ENCODE peak calls at places on chromosomes 11 and 22, in nine cellular contexts. W, V, G, J, E, P, B, M and Z are unnamed samples.
A peak's percentile ranks its signal among the peaks of the same experiment; 100 is the strongest.

GRCh38 chr11:8719260-8720190 is 36.9 kb downstream of the RPL27A start:
- DNase-seq in E (no peak), M (peak; percentile 43), G (no peak), B (peak; percentile 39), W (no peak), J (peak; percentile 48), V (peak; percentile 80), P (peak; percentile 40), Z (peak; percentile 94)

GRCh38 chr11:23123766-23124165 is 263.5 kb upstream of the CCDC179 start:
- DNase-seq in E (no peak), B (no peak), J (no peak), W (no peak), M (no peak), G (no peak), V (no peak), P (no peak), Z (no peak)

GRCh38 chr11:64998690-64999431 is 2.1 kb upstream of the BATF2 start:
- DNase-seq in V (peak; percentile 65), B (peak; percentile 81), M (no peak), J (peak; percentile 63), E (no peak), G (no peak), P (no peak), W (no peak), Z (no peak)

GRCh38 chr11:46513934-46514342 is 79.9 kb downstream of the AMBRA1 start:
- DNase-seq in B (peak; percentile 39), E (no peak), G (no peak), W (peak; percentile 52), V (no peak), M (peak; percentile 31), J (no peak), P (peak; percentile 54), Z (no peak)

GRCh38 chr11:118971646-118972045 is at the start of gene FOXR1:
- DNase-seq in V (no peak), G (no peak), W (no peak), J (no peak), E (no peak), P (no peak), B (no peak), M (no peak), Z (no peak)

GRCh38 chr22:31829505-31829904 is 75.7 kb downstream of the DEPDC5 start:
- DNase-seq in G (no peak), P (peak; percentile 42), J (peak; percentile 46), W (no peak), M (no peak), E (no peak), V (peak; percentile 77), B (no peak), Z (no peak)

GRCh38 chr11:19730373-19730772 is 17.7 kb downstream of the NAV2 start:
- DNase-seq in W (no peak), V (no peak), E (no peak), J (no peak), G (no peak), M (no peak), B (peak; percentile 36), P (no peak), Z (no peak)

GRCh38 chr11:47498149-47498548 is 49.2 kb upstream of the RAPSN start:
- DNase-seq in P (no peak), E (no peak), G (no peak), V (no peak), M (no peak), J (no peak), B (no peak), W (no peak), Z (no peak)

GRCh38 chr22:20905415-20906386 is 11.5 kb upstream of the CRKL start:
- DNase-seq in E (no peak), P (no peak), G (no peak), J (no peak), M (no peak), B (no peak), W (no peak), V (no peak), Z (no peak)

GRCh38 chr22:20904980-20905355 is 12.2 kb upstream of the CRKL start:
- DNase-seq in P (no peak), B (no peak), M (no peak), V (no peak), W (no peak), J (no peak), E (no peak), G (no peak), Z (no peak)

GRCh38 chr22:20906387-20906767 is 10.8 kb upstream of the CRKL start:
- DNase-seq in V (no peak), E (no peak), W (no peak), J (no peak), G (no peak), M (no peak), B (no peak), P (no peak), Z (no peak)

GRCh38 chr22:20903093-20903492 is 14.1 kb upstream of the CRKL start:
- DNase-seq in W (no peak), V (no peak), B (no peak), E (no peak), J (no peak), P (no peak), G (no peak), M (no peak), Z (no peak)

GRCh38 chr22:20904008-20904979 is 12.9 kb upstream of the CRKL start:
- DNase-seq in G (no peak), E (no peak), M (peak; percentile 66), V (peak; percentile 48), J (peak; percentile 67), W (no peak), P (no peak), B (no peak), Z (no peak)
- TF ChIP-seq EP300 in G (no peak), E (no peak), M (no peak), V (no peak), J (no peak), W (no peak), P (no peak), B (no peak), Z (no peak)

GRCh38 chr22:25692965-25693565 is 48.9 kb upstream of the MYO18B start:
- DNase-seq in E (no peak), B (no peak), W (no peak), P (no peak), J (no peak), G (no peak), V (no peak), M (no peak), Z (no peak)

GRCh38 chr22:25690798-25691197 is 51.2 kb upstream of the MYO18B start:
- DNase-seq in E (no peak), V (no peak), M (no peak), P (no peak), J (no peak), B (no peak), G (no peak), W (no peak), Z (no peak)

GRCh38 chr22:25692392-25692791 is 49.6 kb upstream of the MYO18B start:
- DNase-seq in B (no peak), J (no peak), P (no peak), V (no peak), G (no peak), E (no peak), W (no peak), M (no peak), Z (no peak)

GRCh38 chr22:25696763-25697710 is 45.0 kb upstream of the MYO18B start:
- DNase-seq in W (no peak), M (no peak), J (no peak), G (no peak), B (no peak), P (no peak), V (no peak), E (no peak), Z (no peak)

DNA sequence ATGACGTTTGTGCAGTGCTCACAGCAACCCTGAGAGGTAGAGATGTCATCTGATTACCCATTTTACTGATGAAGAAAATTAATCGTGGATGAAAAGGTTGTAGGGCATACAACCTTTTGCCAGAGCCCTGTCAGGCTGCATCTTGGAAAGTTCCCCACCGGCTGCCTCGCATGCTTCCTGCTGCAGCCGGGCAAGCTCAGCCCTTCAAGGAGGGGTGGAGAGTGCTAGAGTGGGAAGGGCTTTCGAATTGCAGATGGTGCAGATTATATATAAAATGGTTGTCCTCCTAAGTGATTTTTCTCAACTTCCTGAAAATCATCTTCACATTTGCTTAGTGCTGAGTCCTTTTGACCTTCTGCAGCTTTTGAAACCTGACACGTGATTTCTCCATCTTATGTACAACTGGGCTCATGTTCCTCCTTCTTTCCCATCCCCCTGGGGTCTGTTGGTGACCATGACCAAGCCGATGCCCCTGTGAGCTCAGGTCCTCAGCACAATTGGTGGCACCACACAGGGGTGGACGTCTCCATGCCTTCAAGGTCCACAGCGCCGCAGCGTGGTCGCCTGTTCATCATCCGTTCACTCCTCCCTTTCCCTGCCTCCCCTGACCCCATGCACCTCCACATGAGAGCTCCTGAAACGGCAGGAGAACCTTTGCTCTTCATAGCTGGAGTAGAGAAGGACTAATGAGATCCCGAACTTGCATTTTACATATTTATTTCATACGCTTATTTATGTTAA is 47.7 kb upstream of the MYO18B start:
- DNase-seq in B (no peak), E (no peak), M (no peak), V (no peak), W (no peak), P (no peak), G (no peak), J (no peak), Z (no peak)
- TF ChIP-seq CTCF in B (no peak), E (no peak), M (no peak), V (no peak), W (no peak), P (no peak), G (no peak), J (no peak), Z (no peak)

GRCh38 chr11:104584823-104585222 is 313.4 kb downstream of the CASP12 start:
- DNase-seq in W (no peak), V (no peak), J (no peak), P (no peak), B (no peak), M (no peak), G (no peak), E (no peak), Z (no peak)

GRCh38 chr11:104581246-104581980 is 316.8 kb downstream of the CASP12 start:
- DNase-seq in V (no peak), M (no peak), P (no peak), G (no peak), W (no peak), J (no peak), E (no peak), B (no peak), Z (no peak)

GRCh38 chr11:104582431-104582830 is 315.8 kb downstream of the CASP12 start:
- DNase-seq in J (no peak), G (no peak), P (no peak), V (no peak), M (no peak), B (no peak), E (no peak), W (no peak), Z (no peak)

GRCh38 chr11:104588975-104589374 is 309.3 kb downstream of the CASP12 start:
- DNase-seq in G (no peak), E (no peak), B (no peak), P (no peak), J (no peak), V (no peak), W (no peak), M (no peak), Z (no peak)

DNA sequence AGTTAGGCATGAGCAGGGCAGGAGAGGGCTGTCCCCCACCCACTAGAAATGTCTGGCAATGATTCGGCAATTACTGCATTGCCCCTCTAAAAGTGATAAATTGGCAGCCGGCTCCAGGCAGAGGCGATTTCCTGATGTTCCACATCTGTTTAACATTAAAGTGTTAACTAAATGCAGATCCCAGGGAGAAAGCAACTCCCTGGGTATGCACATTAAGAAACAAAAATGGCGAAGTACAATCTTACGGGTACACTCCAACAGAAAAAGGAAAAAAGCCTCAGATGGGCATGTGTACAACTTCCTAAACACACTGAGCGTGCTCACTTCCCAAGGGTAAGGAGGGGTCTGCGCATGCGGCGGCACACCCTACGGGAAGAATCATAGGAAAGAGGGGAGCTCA is 314.4 kb downstream of the CASP12 start:
- DNase-seq in G (no peak), P (no peak), W (no peak), J (no peak), B (no peak), M (no peak), E (no peak), V (no peak), Z (no peak)
- TF ChIP-seq EP300 in G (no peak), P (no peak), W (no peak), J (no peak), B (no peak), M (no peak), E (no peak), V (no peak), Z (no peak)

GRCh38 chr11:123430736-123431356 is 777 bp downstream of the GRAMD1B start:
- DNase-seq in V (peak; percentile 49), M (peak; percentile 79), B (peak; percentile 72), J (no peak), E (no peak), W (peak; percentile 52), P (peak; percentile 46), G (peak; percentile 40), Z (no peak)
- TF ChIP-seq CTCF in V (no peak), M (no peak), B (no peak), J (no peak), E (no peak), W (no peak), P (no peak), G (no peak), Z (no peak)